ENCODE peak calls at places on chromosomes 3 and 15, in six cellular contexts. R is activated naive CD8-positive, alpha-beta T cell treated with anti-CD3 and anti-CD28 coated beads, Interleukin-2, amount 50 U/mL, for 16 hours; G is activated T-helper 1 cell treated with anti-CD3 and anti-CD28 coated beads, Interleukin-2, amount 50 U/mL, for 16 hours; E is germinal center; J is GF-D8; P is Daoy. K is an unnamed sample.

GRCh38 chr3:179196098-179196497 is 47.9 kb downstream of the PIK3CA start:
- DNase-seq in P (peak), J (no peak), G (no peak), E (peak), R (no peak), K (peak)

GRCh38 chr3:105714459-105714858 is 154.4 kb downstream of the CBLB start:
- DNase-seq in G (no peak), R (no peak), E (no peak), J (no peak), P (no peak), K (no peak)

GRCh38 chr3:28317438-28318022 is 31.0 kb upstream of the ZCWPW2 start:
- DNase-seq in R (no peak), G (no peak), E (peak), J (no peak), P (peak), K (no peak)

GRCh38 chr3:186042521-186043202 is 66.2 kb downstream of the ETV5 start:
- DNase-seq in J (no peak), G (no peak), P (no peak), E (no peak), R (no peak), K (no peak)

GRCh38 chr3:194470615-194471014 is 16.2 kb downstream of the ATP13A3 start:
- DNase-seq in E (no peak), G (no peak), R (no peak), P (no peak), J (no peak), K (no peak)

GRCh38 chr15:80068578-80068977 is 9.1 kb downstream of the ZFAND6 start:
- DNase-seq in G (no peak), J (no peak), E (no peak), R (no peak), P (no peak), K (peak)

GRCh38 chr3:105032541-105032940 is 334.2 kb upstream of the ALCAM start:
- DNase-seq in E (no peak), R (no peak), J (no peak), G (no peak), P (no peak), K (no peak)

GRCh38 chr3:126490619-126491018 is 14.9 kb upstream of the ZXDC start:
- DNase-seq in G (no peak), E (no peak), P (no peak), J (no peak), R (no peak), K (no peak)

GRCh38 chr3:194089357-194090177 is 46.4 kb upstream of the HES1 start:
- DNase-seq in J (peak), R (no peak), P (peak), E (no peak), G (no peak), K (peak)

GRCh38 chr3:50179710-50180109 is 11.7 kb upstream of the GNAT1 start:
- DNase-seq in P (no peak), J (no peak), E (no peak), G (no peak), R (no peak), K (no peak)

GRCh38 chr3:141776376-141776775 is 13.2 kb downstream of the GRK7 start:
- DNase-seq in E (no peak), R (no peak), P (no peak), G (no peak), J (no peak), K (no peak)

GRCh38 chr3:130539005-130539404 is 22.0 kb downstream of the COL6A6 start:
- DNase-seq in J (no peak), R (no peak), E (peak), G (no peak), P (peak), K (peak)

GRCh38 chr3:26074080-26074479 is 284.2 kb downstream of the OXSM start:
- DNase-seq in G (no peak), P (no peak), J (no peak), E (no peak), R (no peak), K (no peak)

GRCh38 chr3:34582054-34582453 is 783.6 kb downstream of the PDCD6IP start:
- DNase-seq in G (no peak), P (no peak), E (no peak), R (no peak), J (no peak), K (no peak)

GRCh38 chr15:51799174-51799907 is 30.1 kb upstream of the TMOD3 start:
- DNase-seq in R (no peak), P (no peak), J (no peak), E (no peak), G (no peak), K (no peak)

GRCh38 chr15:50148362-50148963 is 29.4 kb upstream of the ATP8B4 start:
- DNase-seq in P (peak), E (no peak), J (no peak), G (no peak), R (no peak), K (peak)

GRCh38 chr3:187628169-187628568 is 42.0 kb downstream of the SST start:
- DNase-seq in G (no peak), J (no peak), P (no peak), E (no peak), R (no peak), K (no peak)

GRCh38 chr3:57896691-57897090 is 111.5 kb upstream of the FLNB start:
- DNase-seq in E (no peak), J (no peak), G (no peak), R (no peak), P (no peak), K (no peak)

GRCh38 chr3:161161603-161162002 is 56.5 kb upstream of the B3GALNT1 start:
- DNase-seq in E (no peak), R (no peak), P (no peak), J (no peak), G (no peak), K (no peak)

GRCh38 chr3:112339609-112340008 is 6.7 kb downstream of the CD200 start:
- DNase-seq in R (no peak), P (no peak), J (no peak), G (no peak), E (no peak), K (no peak)

GRCh38 chr15:79179108-79179561 is 88.6 kb upstream of the RASGRF1 start:
- DNase-seq in E (no peak), R (no peak), P (peak), G (no peak), J (no peak), K (peak)

GRCh38 chr3:45199837-45200648 is 26.0 kb downstream of the TMEM158 start:
- DNase-seq in J (no peak), R (no peak), E (no peak), G (no peak), P (peak), K (peak)

GRCh38 chr3:29333520-29333919 is 52.6 kb downstream of the RBMS3 start:
- DNase-seq in G (no peak), E (no peak), R (no peak), J (no peak), P (no peak), K (no peak)

GRCh38 chr15:60854858-60855568 is 374.1 kb downstream of the RORA start:
- DNase-seq in J (no peak), G (no peak), E (no peak), P (peak), R (no peak), K (no peak)

GRCh38 chr3:147341727-147342126 is 64.6 kb downstream of the ZIC4 start:
- DNase-seq in G (no peak), J (no peak), E (no peak), P (no peak), R (no peak), K (no peak)

GRCh38 chr15:92322566-92323355 is 70.9 kb upstream of the ST8SIA2 start:
- DNase-seq in E (no peak), G (no peak), R (no peak), J (no peak), P (no peak), K (no peak)

GRCh38 chr3:71461749-71462483 is 121.6 kb downstream of the FOXP1 start:
- DNase-seq in P (no peak), E (no peak), R (no peak), J (no peak), G (no peak), K (no peak)

GRCh38 chr3:193771011-193771697 is 178.1 kb downstream of the OPA1 start:
- DNase-seq in E (no peak), P (no peak), J (no peak), G (no peak), R (no peak), K (no peak)

GRCh38 chr3:13795816-13796215 is 84.1 kb downstream of the WNT7A start:
- DNase-seq in J (no peak), P (no peak), G (no peak), E (no peak), R (no peak), K (no peak)

GRCh38 chr15:95170587-95171380 is 939.4 kb downstream of the MCTP2 start:
- DNase-seq in R (no peak), G (no peak), J (no peak), E (no peak), P (peak), K (no peak)

GRCh38 chr15:35427091-35427490 is 118.9 kb downstream of the DPH6 start:
- DNase-seq in G (no peak), J (no peak), R (no peak), P (peak), E (no peak), K (no peak)

GRCh38 chr3:59839283-59839682 is 789.5 kb upstream of the CFAP20DC start:
- DNase-seq in R (no peak), P (no peak), E (no peak), J (no peak), G (no peak), K (no peak)

GRCh38 chr3:44363591-44363990 is 25.0 kb downstream of the TCAIM start:
- DNase-seq in G (no peak), E (no peak), R (no peak), P (no peak), J (no peak), K (no peak)

GRCh38 chr3:158791259-158791920 is 10.5 kb upstream of the MFSD1 start:
- DNase-seq in E (peak), R (no peak), P (peak), G (no peak), J (peak), K (peak)

GRCh38 chr3:32423956-32424558 is 32.4 kb downstream of the CMTM7 start:
- DNase-seq in P (no peak), G (no peak), J (no peak), R (no peak), E (no peak), K (no peak)

GRCh38 chr3:173096994-173097785 is 43.8 kb downstream of the SPATA16 start:
- DNase-seq in R (no peak), E (no peak), P (peak), G (no peak), J (no peak), K (no peak)

GRCh38 chr3:99319961-99320360 is 318.4 kb upstream of the COL8A1 start:
- DNase-seq in J (no peak), R (no peak), P (peak), E (no peak), G (no peak), K (peak)

GRCh38 chr3:39849992-39850706 is 40.7 kb downstream of the MYRIP start:
- DNase-seq in E (no peak), P (no peak), R (no peak), J (no peak), G (no peak), K (peak)

GRCh38 chr15:57861805-57862586 is 155.5 kb downstream of the POLR2M start:
- DNase-seq in G (no peak), E (no peak), J (no peak), P (peak), R (no peak), K (peak)

GRCh38 chr3:80733522-80734176 is 965.9 kb upstream of the ROBO1 start:
- DNase-seq in R (no peak), G (no peak), E (no peak), J (peak), P (peak), K (no peak)

K was measured in MG63.